ENCODE peak calls at places on chromosomes 4 and X, in eight cellular contexts. One of them, this sample, is unnamed.
A peak's percentile ranks its signal among the peaks of the same experiment; 100 is the strongest.

GRCh38 chrX:71107762-71108360 is 1.3 kb upstream of the CXorf65 start:
- DNase-seq in ovary: no peak
- DNase-seq in progenitor cell of endocrine pancreas: no peak
- DNase-seq in thyroid gland: no peak
- DNase-seq in B cell: no peak
- DNase-seq in brain microvascular endothelial cell: no peak
- DNase-seq in AG10803: no peak
- DNase-seq in sigmoid colon: no peak
- DNase-seq in this sample: no peak

GRCh38 chr4:156838761-156839160 is 132.8 kb downstream of the PDGFC start:
- DNase-seq in ovary: no peak
- DNase-seq in progenitor cell of endocrine pancreas: no peak
- DNase-seq in thyroid gland: no peak
- DNase-seq in B cell: no peak
- DNase-seq in brain microvascular endothelial cell: no peak
- DNase-seq in AG10803: peak; percentile 14
- DNase-seq in sigmoid colon: no peak
- DNase-seq in this sample: no peak

GRCh38 chr4:87093443-87094123 is 126.8 kb downstream of the KLHL8 start:
- DNase-seq in ovary: no peak
- DNase-seq in progenitor cell of endocrine pancreas: no peak
- DNase-seq in thyroid gland: no peak
- DNase-seq in B cell: peak; percentile 48
- DNase-seq in brain microvascular endothelial cell: peak; percentile 43
- DNase-seq in AG10803: peak; percentile 42
- DNase-seq in sigmoid colon: no peak
- DNase-seq in this sample: no peak

GRCh38 chr4:4269326-4269725 is 20.6 kb downstream of the LYAR start:
- DNase-seq in ovary: no peak
- DNase-seq in progenitor cell of endocrine pancreas: no peak
- DNase-seq in thyroid gland: no peak
- DNase-seq in B cell: no peak
- DNase-seq in brain microvascular endothelial cell: no peak
- DNase-seq in AG10803: no peak
- DNase-seq in sigmoid colon: no peak
- DNase-seq in this sample: no peak

GRCh38 chrX:63560601-63561218 is 209.6 kb upstream of the SPIN4 start:
- DNase-seq in ovary: peak; percentile 59
- DNase-seq in progenitor cell of endocrine pancreas: peak; percentile 36
- DNase-seq in thyroid gland: peak; percentile 72
- DNase-seq in B cell: peak; percentile 16
- DNase-seq in brain microvascular endothelial cell: peak; percentile 69
- DNase-seq in AG10803: peak; percentile 69
- DNase-seq in sigmoid colon: peak; percentile 74
- DNase-seq in this sample: peak; percentile 70

GRCh38 chrX:12779534-12779933 is 11.7 kb upstream of the PRPS2 start:
- DNase-seq in ovary: no peak
- DNase-seq in progenitor cell of endocrine pancreas: no peak
- DNase-seq in thyroid gland: no peak
- DNase-seq in B cell: no peak
- DNase-seq in brain microvascular endothelial cell: no peak
- DNase-seq in AG10803: no peak
- DNase-seq in sigmoid colon: no peak
- DNase-seq in this sample: no peak

GRCh38 chr4:151417164-151417571 is 8.2 kb downstream of the FHIP1A start:
- DNase-seq in ovary: no peak
- DNase-seq in progenitor cell of endocrine pancreas: no peak
- DNase-seq in thyroid gland: no peak
- DNase-seq in B cell: no peak
- DNase-seq in brain microvascular endothelial cell: no peak
- DNase-seq in AG10803: no peak
- DNase-seq in sigmoid colon: no peak
- DNase-seq in this sample: no peak

GRCh38 chr4:16116493-16116990 is 32.7 kb upstream of the PROM1 start:
- DNase-seq in ovary: no peak
- DNase-seq in progenitor cell of endocrine pancreas: no peak
- DNase-seq in thyroid gland: peak; percentile 43
- DNase-seq in B cell: no peak
- DNase-seq in brain microvascular endothelial cell: no peak
- DNase-seq in AG10803: no peak
- DNase-seq in sigmoid colon: no peak
- DNase-seq in this sample: no peak

GRCh38 chr4:41456559-41457101 is 81.3 kb upstream of the LIMCH1 start:
- DNase-seq in ovary: no peak
- DNase-seq in progenitor cell of endocrine pancreas: no peak
- DNase-seq in thyroid gland: no peak
- DNase-seq in B cell: no peak
- DNase-seq in brain microvascular endothelial cell: no peak
- DNase-seq in AG10803: no peak
- DNase-seq in sigmoid colon: no peak
- DNase-seq in this sample: no peak

GRCh38 chr4:54092405-54092759 is 7.6 kb upstream of the GSX2 start:
- DNase-seq in ovary: no peak
- DNase-seq in progenitor cell of endocrine pancreas: no peak
- DNase-seq in thyroid gland: no peak
- DNase-seq in B cell: no peak
- DNase-seq in brain microvascular endothelial cell: no peak
- DNase-seq in AG10803: no peak
- DNase-seq in sigmoid colon: no peak
- DNase-seq in this sample: no peak

GRCh38 chr4:2402941-2403340 is 15.5 kb downstream of the ZFYVE28 start:
- DNase-seq in ovary: no peak
- DNase-seq in progenitor cell of endocrine pancreas: no peak
- DNase-seq in thyroid gland: no peak
- DNase-seq in B cell: no peak
- DNase-seq in brain microvascular endothelial cell: no peak
- DNase-seq in AG10803: no peak
- DNase-seq in sigmoid colon: no peak
- DNase-seq in this sample: no peak

GRCh38 chrX:87516716-87517115 is 886 bp upstream of the KLHL4 start:
- DNase-seq in ovary: no peak
- DNase-seq in progenitor cell of endocrine pancreas: no peak
- DNase-seq in thyroid gland: no peak
- DNase-seq in B cell: no peak
- DNase-seq in brain microvascular endothelial cell: peak; percentile 47
- DNase-seq in AG10803: no peak
- DNase-seq in sigmoid colon: no peak
- DNase-seq in this sample: no peak

GRCh38 chrX:114582698-114583395 is 1.0 kb upstream of the HTR2C start:
- DNase-seq in ovary: no peak
- DNase-seq in progenitor cell of endocrine pancreas: no peak
- DNase-seq in thyroid gland: no peak
- DNase-seq in B cell: no peak
- DNase-seq in brain microvascular endothelial cell: no peak
- DNase-seq in AG10803: no peak
- DNase-seq in sigmoid colon: no peak
- DNase-seq in this sample: no peak

GRCh38 chr4:69753666-69754065 is 6.8 kb downstream of the SULT1B1 start:
- DNase-seq in ovary: no peak
- DNase-seq in progenitor cell of endocrine pancreas: no peak
- DNase-seq in thyroid gland: no peak
- DNase-seq in B cell: no peak
- DNase-seq in brain microvascular endothelial cell: no peak
- DNase-seq in AG10803: no peak
- DNase-seq in sigmoid colon: no peak
- DNase-seq in this sample: no peak

GRCh38 chr4:134787315-134787714 is 585.7 kb upstream of the PABPC4L start:
- DNase-seq in ovary: no peak
- DNase-seq in progenitor cell of endocrine pancreas: no peak
- DNase-seq in thyroid gland: no peak
- DNase-seq in B cell: no peak
- DNase-seq in brain microvascular endothelial cell: peak; percentile 1
- DNase-seq in AG10803: no peak
- DNase-seq in sigmoid colon: no peak
- DNase-seq in this sample: no peak

GRCh38 chr4:150593996-150594395 is 12.0 kb downstream of the MAB21L2 start:
- DNase-seq in ovary: no peak
- DNase-seq in progenitor cell of endocrine pancreas: no peak
- DNase-seq in thyroid gland: no peak
- DNase-seq in B cell: no peak
- DNase-seq in brain microvascular endothelial cell: no peak
- DNase-seq in AG10803: peak; percentile 35
- DNase-seq in sigmoid colon: no peak
- DNase-seq in this sample: no peak

GRCh38 chr4:17613761-17614415 is 553 bp upstream of the MED28 start:
- DNase-seq in ovary: no peak
- DNase-seq in progenitor cell of endocrine pancreas: peak; percentile 13
- DNase-seq in thyroid gland: peak; percentile 20
- DNase-seq in B cell: no peak
- DNase-seq in brain microvascular endothelial cell: peak; percentile 64
- DNase-seq in AG10803: peak; percentile 79
- DNase-seq in sigmoid colon: peak; percentile 76
- DNase-seq in this sample: no peak

GRCh38 chrX:43474321-43474720 is 181.8 kb upstream of the MAOA start:
- DNase-seq in ovary: no peak
- DNase-seq in progenitor cell of endocrine pancreas: no peak
- DNase-seq in thyroid gland: no peak
- DNase-seq in B cell: no peak
- DNase-seq in brain microvascular endothelial cell: no peak
- DNase-seq in AG10803: no peak
- DNase-seq in sigmoid colon: no peak
- DNase-seq in this sample: no peak

GRCh38 chr4:92101609-92102231 is 202.0 kb upstream of the GRID2 start:
- DNase-seq in ovary: no peak
- DNase-seq in progenitor cell of endocrine pancreas: no peak
- DNase-seq in thyroid gland: no peak
- DNase-seq in B cell: no peak
- DNase-seq in brain microvascular endothelial cell: no peak
- DNase-seq in AG10803: no peak
- DNase-seq in sigmoid colon: no peak
- DNase-seq in this sample: no peak

GRCh38 chr4:21469438-21470032 is 479.0 kb downstream of the KCNIP4 start:
- DNase-seq in ovary: no peak
- DNase-seq in progenitor cell of endocrine pancreas: no peak
- DNase-seq in thyroid gland: no peak
- DNase-seq in B cell: no peak
- DNase-seq in brain microvascular endothelial cell: peak; percentile 7
- DNase-seq in AG10803: peak; percentile 6
- DNase-seq in sigmoid colon: no peak
- DNase-seq in this sample: no peak

DNA sequence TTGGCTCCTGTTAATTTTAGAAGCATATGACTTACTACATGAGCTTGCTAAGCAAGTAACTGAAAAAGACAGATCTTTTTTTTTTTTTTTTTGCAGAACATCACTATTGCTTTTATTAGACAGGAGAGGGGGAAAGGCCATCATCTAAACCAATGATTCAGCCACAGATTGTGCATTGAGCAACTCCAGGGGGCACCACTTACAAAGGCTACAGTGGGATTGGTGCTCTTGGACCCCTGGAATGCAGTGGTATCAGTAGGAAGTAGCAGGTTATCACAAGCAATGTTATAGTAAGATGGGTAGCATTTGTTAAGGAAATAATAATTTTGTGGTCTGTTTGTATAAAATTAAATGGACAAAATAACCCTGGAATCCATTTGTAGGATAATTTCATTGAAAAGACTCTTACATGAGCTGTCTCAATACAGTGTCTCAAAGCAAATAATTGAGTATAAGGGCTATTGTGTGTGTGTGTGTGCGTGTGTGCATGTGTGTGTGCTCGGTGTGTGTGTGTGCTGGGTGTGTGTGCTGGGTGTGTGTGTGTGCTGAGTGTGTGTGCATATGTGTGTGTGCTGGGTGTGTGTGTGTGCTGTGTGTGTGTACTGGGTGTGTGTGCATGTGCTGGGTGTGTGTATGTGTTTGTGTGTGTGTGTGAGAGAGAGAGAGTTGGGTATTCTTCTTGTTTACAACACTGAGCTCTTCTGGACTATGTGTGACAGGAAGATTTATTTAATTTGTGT is 296.3 kb downstream of the PCDH7 start:
- DNase-seq in ovary: no peak
- DNase-seq in progenitor cell of endocrine pancreas: no peak
- DNase-seq in thyroid gland: no peak
- DNase-seq in B cell: no peak
- DNase-seq in brain microvascular endothelial cell: no peak
- DNase-seq in AG10803: no peak
- DNase-seq in sigmoid colon: no peak
- DNase-seq in this sample: no peak
- TF ChIP-seq CTCF in ovary: no peak
- TF ChIP-seq CTCF in progenitor cell of endocrine pancreas: no peak
- TF ChIP-seq CTCF in thyroid gland: no peak
- TF ChIP-seq CTCF in B cell: no peak
- TF ChIP-seq CTCF in brain microvascular endothelial cell: no peak
- TF ChIP-seq CTCF in AG10803: no peak
- TF ChIP-seq CTCF in sigmoid colon: no peak
- TF ChIP-seq CTCF in this sample: no peak

GRCh38 chr4:121069419-121069818 is 2.9 kb downstream of the NDNF start:
- DNase-seq in ovary: no peak
- DNase-seq in progenitor cell of endocrine pancreas: no peak
- DNase-seq in thyroid gland: no peak
- DNase-seq in B cell: no peak
- DNase-seq in brain microvascular endothelial cell: no peak
- DNase-seq in AG10803: no peak
- DNase-seq in sigmoid colon: no peak
- DNase-seq in this sample: no peak
- TF ChIP-seq CTCF in ovary: no peak
- TF ChIP-seq CTCF in progenitor cell of endocrine pancreas: no peak
- TF ChIP-seq CTCF in thyroid gland: no peak
- TF ChIP-seq CTCF in B cell: no peak
- TF ChIP-seq CTCF in brain microvascular endothelial cell: no peak
- TF ChIP-seq CTCF in AG10803: no peak
- TF ChIP-seq CTCF in sigmoid colon: no peak
- TF ChIP-seq CTCF in this sample: no peak

GRCh38 chr4:25857403-25857802 is 5.4 kb downstream of the SEL1L3 start:
- DNase-seq in ovary: no peak
- DNase-seq in progenitor cell of endocrine pancreas: no peak
- DNase-seq in thyroid gland: no peak
- DNase-seq in B cell: no peak
- DNase-seq in brain microvascular endothelial cell: no peak
- DNase-seq in AG10803: no peak
- DNase-seq in sigmoid colon: no peak
- DNase-seq in this sample: no peak
- TF ChIP-seq CTCF in ovary: no peak
- TF ChIP-seq CTCF in progenitor cell of endocrine pancreas: no peak
- TF ChIP-seq CTCF in thyroid gland: no peak
- TF ChIP-seq CTCF in B cell: no peak
- TF ChIP-seq CTCF in brain microvascular endothelial cell: peak; percentile 35
- TF ChIP-seq CTCF in AG10803: no peak
- TF ChIP-seq CTCF in sigmoid colon: no peak
- TF ChIP-seq CTCF in this sample: no peak

DNA sequence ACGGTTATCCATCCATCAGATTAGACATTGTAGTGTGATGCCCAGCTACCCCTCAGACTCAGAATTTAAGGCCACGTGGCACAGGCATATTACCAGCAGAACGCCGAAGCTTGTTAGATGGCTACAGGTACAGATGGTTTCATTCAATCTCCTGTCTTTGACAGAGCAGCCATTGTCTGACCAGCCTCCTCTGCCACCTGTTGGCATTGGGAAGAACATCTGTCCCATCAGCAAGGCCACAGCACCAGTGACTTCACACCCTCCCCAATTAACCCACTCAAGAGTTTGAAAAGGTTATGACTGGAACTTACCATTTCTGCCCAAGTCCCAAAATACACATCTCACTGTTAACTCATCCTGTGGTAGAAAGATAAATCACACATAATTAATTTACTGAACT is 22.0 kb upstream of the PHKA2 start:
- DNase-seq in ovary: no peak
- DNase-seq in progenitor cell of endocrine pancreas: no peak
- DNase-seq in thyroid gland: no peak
- DNase-seq in B cell: no peak
- DNase-seq in brain microvascular endothelial cell: no peak
- DNase-seq in AG10803: no peak
- DNase-seq in sigmoid colon: no peak
- DNase-seq in this sample: no peak
- TF ChIP-seq CTCF in ovary: no peak
- TF ChIP-seq CTCF in progenitor cell of endocrine pancreas: no peak
- TF ChIP-seq CTCF in thyroid gland: no peak
- TF ChIP-seq CTCF in B cell: no peak
- TF ChIP-seq CTCF in brain microvascular endothelial cell: peak; percentile 16
- TF ChIP-seq CTCF in AG10803: no peak
- TF ChIP-seq CTCF in sigmoid colon: no peak
- TF ChIP-seq CTCF in this sample: no peak